ENCODE peak calls at places on chromosomes 6 and 20, in four cellular contexts. O, I, X and R are unnamed samples.

GRCh38 chr6:142474446-142475289 is 172.9 kb downstream of the ADGRG6 start:
- DNase-seq in X (peak; percentile 52), O (peak; percentile 71), I (peak; percentile 52), R (no peak)

GRCh38 chr6:72911463-72912153 is 289.7 kb downstream of the KCNQ5 start:
- DNase-seq in I (no peak), O (no peak), X (no peak), R (no peak)

GRCh38 chr20:48728042-48728837 is 99.6 kb downstream of the PREX1 start:
- DNase-seq in O (no peak), I (no peak), X (no peak), R (no peak)

GRCh38 chr6:151716446-151717047 is 90.9 kb upstream of the ESR1 start:
- DNase-seq in X (no peak), O (no peak), I (peak; percentile 22), R (no peak)

GRCh38 chr6:159952289-159953005 is 16.4 kb upstream of the IGF2R start:
- DNase-seq in O (no peak), I (no peak), X (no peak), R (no peak)

GRCh38 chr20:45934587-45935415 is at the start of gene PCIF1:
- DNase-seq in I (peak; percentile 98), X (peak; percentile 96), O (peak; percentile 98), R (peak; percentile 91)

GRCh38 chr20:21514553-21515251 is 838 bp upstream of the NKX2-2 start:
- DNase-seq in O (peak; percentile 42), I (no peak), X (no peak), R (no peak)

GRCh38 chr20:31916724-31917123 is 35.1 kb downstream of the PDRG1 start:
- DNase-seq in O (no peak), I (no peak), X (no peak), R (no peak)

GRCh38 chr6:169997930-169998218 is 246.5 kb downstream of the ERMARD start:
- DNase-seq in I (no peak), X (no peak), O (no peak), R (no peak)

GRCh38 chr6:132612449-132613116 is 11.5 kb downstream of the TAAR2 start:
- DNase-seq in O (no peak), I (no peak), X (peak; percentile 49), R (no peak)

GRCh38 chr20:34322267-34323105 is 19.3 kb upstream of the AHCY start:
- DNase-seq in I (no peak), O (no peak), X (no peak), R (no peak)

GRCh38 chr6:73798592-73798991 is 102.6 kb downstream of the CD109 start:
- DNase-seq in O (peak; percentile 47), I (peak; percentile 93), X (no peak), R (no peak)

GRCh38 chr20:58264271-58264670 is 35.8 kb upstream of the ANKRD60 start:
- DNase-seq in I (no peak), O (no peak), X (peak; percentile 59), R (no peak)

GRCh38 chr6:157274471-157275226 is 48.7 kb downstream of the TMEM242 start:
- DNase-seq in O (peak; percentile 96), X (peak; percentile 82), I (peak; percentile 18), R (peak; percentile 33)

GRCh38 chr20:41623625-41624024 is 5.4 kb upstream of the CHD6 start:
- DNase-seq in I (no peak), O (no peak), X (no peak), R (no peak)

GRCh38 chr20:47330933-47331708 is 25.4 kb downstream of the ZMYND8 start:
- DNase-seq in O (no peak), I (peak; percentile 78), X (peak; percentile 74), R (no peak)

GRCh38 chr6:5036309-5036708 is 32.5 kb upstream of the RPP40 start:
- DNase-seq in I (peak; percentile 36), X (no peak), O (no peak), R (no peak)

GRCh38 chr20:61719691-61720347 is 345.9 kb downstream of the TAF4 start:
- DNase-seq in X (no peak), O (no peak), I (no peak), R (no peak)

GRCh38 chr20:3710703-3711417 is 1.5 kb downstream of the SIGLEC1 start:
- DNase-seq in I (peak; percentile 12), O (peak; percentile 87), X (peak; percentile 42), R (no peak)

GRCh38 chr20:43686820-43687219 is 19.9 kb downstream of the MYBL2 start:
- DNase-seq in I (no peak), X (no peak), O (no peak), R (no peak)

GRCh38 chr6:165624871-165625639 is 38.0 kb downstream of the PDE10A start:
- DNase-seq in O (no peak), I (no peak), X (no peak), R (no peak)

GRCh38 chr20:4922186-4922585 is 79.1 kb downstream of the SLC23A2 start:
- DNase-seq in O (no peak), X (no peak), I (no peak), R (no peak)

GRCh38 chr6:22886881-22887581 is 317.7 kb downstream of the HDGFL1 start:
- DNase-seq in O (no peak), X (peak; percentile 18), I (peak; percentile 31), R (no peak)

GRCh38 chr20:54292186-54292585 is 84.3 kb downstream of the PFDN4 start:
- DNase-seq in O (no peak), I (no peak), X (no peak), R (no peak)

GRCh38 chr20:9594284-9594875 is 80.0 kb downstream of the LAMP5 start:
- DNase-seq in X (no peak), O (no peak), I (no peak), R (no peak)

GRCh38 chr6:75550544-75551167 is 51.0 kb upstream of the SENP6 start:
- DNase-seq in X (no peak), O (no peak), I (no peak), R (no peak)

GRCh38 chr6:72206606-72207005 is 320.3 kb downstream of the RIMS1 start:
- DNase-seq in X (no peak), O (peak; percentile 7), I (no peak), R (no peak)

GRCh38 chr6:84805145-84805544 is 40.7 kb upstream of the TBX18 start:
- DNase-seq in O (no peak), X (no peak), I (no peak), R (no peak)

GRCh38 chr6:135955106-135955505 is 103.6 kb downstream of the PDE7B start:
- DNase-seq in O (no peak), X (no peak), I (no peak), R (no peak)

GRCh38 chr6:28922841-28923317 is 906 bp downstream of the TRIM27 start:
- DNase-seq in I (peak; percentile 23), X (peak; percentile 29), O (peak; percentile 20), R (no peak)

GRCh38 chr6:151320140-151320539 is 71.2 kb downstream of the ZBTB2 start:
- DNase-seq in O (no peak), X (no peak), I (no peak), R (no peak)

GRCh38 chr20:20638877-20639276 is 73.6 kb downstream of the RALGAPA2 start:
- DNase-seq in I (no peak), O (no peak), X (no peak), R (no peak)

GRCh38 chr20:22949710-22950109 is 85.4 kb upstream of the SSTR4 start:
- DNase-seq in O (no peak), I (peak; percentile 45), X (no peak), R (no peak)

GRCh38 chr6:100426689-100427338 is 37.9 kb downstream of the SIM1 start:
- DNase-seq in O (no peak), I (no peak), X (no peak), R (no peak)